ENCODE peak calls at places on chromosome X, in six cellular contexts. H, G, V, F, R and P are unnamed samples.

GRCh38 chrX:21926116-21926515 is 14.4 kb upstream of the SMS start:
- DNase-seq in F (no peak), V (no peak), G (no peak), R (no peak), H (no peak), P (no peak)

GRCh38 chrX:111098874-111099273 is 2.9 kb downstream of the PAK3 start:
- DNase-seq in G (peak), H (peak), R (no peak), F (no peak), V (peak), P (peak)

GRCh38 chrX:30659421-30659820 is 6.2 kb downstream of the GK start:
- DNase-seq in G (no peak), F (no peak), V (no peak), H (no peak), R (no peak), P (no peak)

GRCh38 chrX:25023908-25024307 is 8.1 kb upstream of the ARX start:
- DNase-seq in H (no peak), V (no peak), F (no peak), G (no peak), R (no peak), P (no peak)

GRCh38 chrX:670596-670995 is 40.0 kb downstream of the SHOX start:
- DNase-seq in F (no peak), G (no peak), H (no peak), V (no peak), R (no peak), P (no peak)

GRCh38 chrX:56233682-56234081 is 1.5 kb downstream of the KLF8 start:
- DNase-seq in V (peak), G (no peak), R (no peak), H (peak), F (no peak), P (no peak)

GRCh38 chrX:115449742-115450141 is 111.2 kb upstream of the PLS3 start:
- DNase-seq in R (no peak), H (no peak), G (peak), F (no peak), V (no peak), P (no peak)

GRCh38 chrX:49876750-49877149 is 2.5 kb upstream of the USP27X start:
- DNase-seq in V (peak), F (no peak), H (no peak), R (no peak), G (no peak), P (no peak)

GRCh38 chrX:14673764-14674163 is 144.4 kb downstream of the GLRA2 start:
- DNase-seq in V (no peak), G (no peak), F (no peak), R (no peak), H (no peak), P (no peak)

GRCh38 chrX:26925088-26925487 is 538.1 kb downstream of the PPP4R3C start:
- DNase-seq in G (no peak), R (no peak), V (no peak), F (no peak), H (no peak), P (no peak)

GRCh38 chrX:40945366-40945713 is 139.9 kb upstream of the USP9X start:
- DNase-seq in R (no peak), G (no peak), V (no peak), H (no peak), F (no peak), P (no peak)

GRCh38 chrX:68824565-68825125 is 4.2 kb upstream of the EFNB1 start:
- DNase-seq in G (no peak), R (no peak), H (no peak), F (no peak), V (no peak), P (no peak)

GRCh38 chrX:133951098-133951497 is 34.3 kb downstream of the GPC3 start:
- DNase-seq in V (no peak), R (no peak), H (no peak), F (no peak), G (no peak), P (no peak)

GRCh38 chrX:124212622-124213021 is 119.8 kb upstream of the TEX13D start:
- DNase-seq in R (no peak), H (no peak), V (no peak), F (no peak), G (no peak), P (no peak)

GRCh38 chrX:130083656-130084382 is 26.5 kb downstream of the ELF4 start:
- DNase-seq in R (no peak), H (no peak), F (no peak), G (no peak), V (no peak), P (no peak)

GRCh38 chrX:69173906-69174305 is 8.7 kb upstream of the PJA1 start:
- DNase-seq in V (peak), H (no peak), F (no peak), G (no peak), R (no peak), P (no peak)

GRCh38 chrX:115894087-115894486 is 276.5 kb upstream of the AGTR2 start:
- DNase-seq in F (no peak), G (no peak), H (peak), V (no peak), R (no peak), P (peak)

GRCh38 chrX:40099046-40099968 is 1.5 kb upstream of the BCOR start:
- DNase-seq in G (no peak), F (no peak), V (no peak), H (no peak), R (no peak), P (no peak)

GRCh38 chrX:74179071-74179470 is 124.9 kb upstream of the ZCCHC13 start:
- DNase-seq in R (no peak), H (no peak), F (no peak), V (no peak), G (no peak), P (no peak)

GRCh38 chrX:99371976-99372595 is 1038.0 kb downstream of the PCDH19 start:
- DNase-seq in G (no peak), R (no peak), F (no peak), H (no peak), V (no peak), P (no peak)

GRCh38 chrX:13059676-13060499 is 15.5 kb upstream of the FAM9C start:
- DNase-seq in F (no peak), R (no peak), V (no peak), G (no peak), H (no peak), P (no peak)

GRCh38 chrX:16511776-16512400 is 138.1 kb upstream of the S100G start:
- DNase-seq in H (no peak), G (no peak), F (no peak), V (no peak), R (no peak), P (no peak)

GRCh38 chrX:110561036-110561435 is 202.4 kb downstream of the RTL9 start:
- DNase-seq in R (no peak), H (no peak), V (no peak), G (no peak), F (no peak), P (no peak)